ENCODE peak calls at places on chromosomes 12 and 14, in four cellular contexts. E, L, P and Y are unnamed samples.

GRCh38 chr14:57022608-57023007 is 212.3 kb upstream of the OTX2 start:
- DNase-seq in E (no peak), L (no peak), P (no peak), Y (no peak)

GRCh38 chr14:106039400-106039799 is 513.0 kb downstream of the TMEM121 start:
- DNase-seq in E (no peak), L (no peak), P (no peak), Y (no peak)

GRCh38 chr14:79451601-79452000 is 759.7 kb downstream of the DIO2 start:
- DNase-seq in E (no peak), L (no peak), P (no peak), Y (no peak)

GRCh38 chr12:102862486-102862885 is 54.6 kb downstream of the PAH start:
- DNase-seq in E (no peak), L (no peak), P (no peak), Y (no peak)

GRCh38 chr12:111616177-111616623 is 17.1 kb upstream of the ATXN2 start:
- DNase-seq in E (peak), L (peak), P (no peak), Y (peak)

GRCh38 chr12:112716099-112717093 is 75.2 kb upstream of the RPH3A start:
- DNase-seq in E (no peak), L (no peak), P (no peak), Y (no peak)

GRCh38 chr12:68785823-68786222 is 22.2 kb upstream of the MDM2 start:
- DNase-seq in E (no peak), L (no peak), P (no peak), Y (no peak)

GRCh38 chr14:45699451-45699850 is 446.4 kb upstream of the MIS18BP1 start:
- DNase-seq in E (no peak), L (no peak), P (no peak), Y (peak)

GRCh38 chr14:73991097-73991496 is 28.0 kb downstream of the ENTPD5 start:
- DNase-seq in E (no peak), L (no peak), P (no peak), Y (no peak)

GRCh38 chr14:105660816-105661531 is 134.6 kb downstream of the TMEM121 start:
- DNase-seq in E (no peak), L (no peak), P (peak), Y (no peak)

GRCh38 chr12:3035815-3036702 is 41.1 kb upstream of the TSPAN9 start:
- DNase-seq in E (no peak), L (peak), P (no peak), Y (peak)

GRCh38 chr14:76129851-76130576 is 21.7 kb upstream of the GPATCH2L start:
- DNase-seq in E (no peak), L (no peak), P (no peak), Y (no peak)

GRCh38 chr14:77022219-77022852 is 6.2 kb downstream of the IRF2BPL start:
- DNase-seq in E (no peak), L (no peak), P (no peak), Y (no peak)

GRCh38 chr14:50067723-50068495 is 48.5 kb downstream of the VCPKMT start:
- DNase-seq in E (no peak), L (peak), P (no peak), Y (peak)

GRCh38 chr12:11650697-11651281 is 1.3 kb downstream of the ETV6 start:
- DNase-seq in E (no peak), L (peak), P (no peak), Y (no peak)

GRCh38 chr14:82403972-82404371 is 870.3 kb upstream of the SEL1L start:
- DNase-seq in E (no peak), L (no peak), P (no peak), Y (no peak)

GRCh38 chr12:110248096-110248447 is 33.0 kb upstream of the ATP2A2 start:
- DNase-seq in E (no peak), L (no peak), P (no peak), Y (no peak)

GRCh38 chr14:51954657-51955056 is 34.7 kb upstream of the RTRAF start:
- DNase-seq in E (no peak), L (no peak), P (no peak), Y (no peak)

GRCh38 chr12:67279637-67280036 is 10.5 kb downstream of the CAND1 start:
- DNase-seq in E (no peak), L (no peak), P (no peak), Y (no peak)

GRCh38 chr12:2168808-2169207 is 116.0 kb downstream of the CACNA1C start:
- DNase-seq in E (no peak), L (peak), P (no peak), Y (no peak)

GRCh38 chr14:77059276-77059934 is 30.9 kb upstream of the IRF2BPL start:
- DNase-seq in E (no peak), L (peak), P (no peak), Y (peak)

GRCh38 chr12:50314629-50315312 is 31.5 kb upstream of the LIMA1 start:
- DNase-seq in E (no peak), L (peak), P (no peak), Y (peak)

GRCh38 chr12:75289678-75290200 is 40.4 kb downstream of the CAPS2 start:
- DNase-seq in E (no peak), L (peak), P (no peak), Y (peak)

GRCh38 chr14:74507085-74507484 is 13.5 kb downstream of the ISCA2 start:
- DNase-seq in E (no peak), L (no peak), P (no peak), Y (no peak)

GRCh38 chr14:23113346-23114119 is 5.5 kb downstream of the CEBPE start:
- DNase-seq in E (no peak), L (peak), P (no peak), Y (peak)

GRCh38 chr14:89252887-89253532 is 164.0 kb downstream of the FOXN3 start:
- DNase-seq in E (no peak), L (peak), P (no peak), Y (no peak)

GRCh38 chr14:75411194-75411552 is 16.6 kb upstream of the JDP2 start:
- DNase-seq in E (no peak), L (no peak), P (no peak), Y (no peak)

GRCh38 chr14:96136361-96136760 is 68.3 kb upstream of the BDKRB2 start:
- DNase-seq in E (no peak), L (peak), P (no peak), Y (no peak)

GRCh38 chr14:90509403-90509802 is 112.6 kb downstream of the CALM1 start:
- DNase-seq in E (no peak), L (no peak), P (peak), Y (no peak)

GRCh38 chr14:55599250-55599879 is 19.4 kb downstream of the KTN1 start:
- DNase-seq in E (no peak), L (no peak), P (peak), Y (no peak)

GRCh38 chr14:34098045-34098984 is 147.4 kb upstream of the EGLN3 start:
- DNase-seq in E (peak), L (peak), P (no peak), Y (peak)

GRCh38 chr14:78752789-78753188 is 582.6 kb downstream of the NRXN3 start:
- DNase-seq in E (no peak), L (no peak), P (no peak), Y (no peak)

GRCh38 chr14:34699873-34700621 is 14.3 kb downstream of the CFL2 start:
- DNase-seq in E (no peak), L (peak), P (no peak), Y (peak)

GRCh38 chr12:47816646-47817271 is 2.9 kb downstream of the HDAC7 start:
- DNase-seq in E (no peak), L (no peak), P (no peak), Y (no peak)

GRCh38 chr12:47818701-47819543 is 781 bp downstream of the HDAC7 start:
- DNase-seq in E (peak), L (no peak), P (peak), Y (peak)

GRCh38 chr12:47818382-47818700 is 1.4 kb downstream of the HDAC7 start:
- DNase-seq in E (no peak), L (peak), P (no peak), Y (no peak)

GRCh38 chr12:47818007-47818376 is 1.7 kb downstream of the HDAC7 start:
- DNase-seq in E (no peak), L (no peak), P (no peak), Y (no peak)

DNA sequence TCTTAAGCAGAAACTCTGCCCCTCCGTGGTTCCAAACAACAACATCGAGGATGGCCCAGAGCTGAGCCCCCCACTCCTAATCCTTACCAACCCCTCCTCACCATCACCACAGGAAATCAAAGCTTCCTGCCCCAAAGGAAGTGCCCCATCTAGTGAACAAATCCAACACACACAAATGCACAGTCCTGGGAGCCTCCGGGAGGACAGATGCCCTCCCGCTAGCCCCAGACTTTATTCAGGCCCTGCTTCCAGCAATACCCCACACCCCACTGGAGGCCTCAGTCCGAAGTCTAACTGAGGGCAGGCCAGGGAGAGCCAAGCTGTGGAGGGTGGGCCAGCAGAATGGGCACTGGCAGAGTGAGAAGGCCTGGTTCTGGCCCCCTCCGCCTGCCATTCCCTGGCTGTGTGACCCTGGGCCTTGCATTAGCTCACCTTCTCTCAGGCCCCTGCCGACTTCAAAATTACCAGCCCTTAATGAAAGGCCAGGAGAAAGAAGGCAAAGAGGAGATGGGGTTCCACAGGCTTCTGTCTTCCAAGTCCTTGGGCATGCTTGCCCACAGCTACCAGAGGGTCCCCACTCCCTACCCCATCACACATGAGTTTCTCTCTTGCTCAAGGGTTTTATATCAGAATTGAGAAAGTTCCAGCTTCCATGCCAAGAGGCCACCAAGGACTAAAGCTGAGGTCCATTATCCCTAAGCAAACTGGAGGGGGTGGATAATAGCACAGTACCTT is 2.3 kb downstream of the HDAC7 start:
- DNase-seq in E (no peak), L (no peak), P (no peak), Y (no peak)
- TF ChIP-seq CTCF in E (no peak), L (peak), P (no peak), Y (peak)

DNA sequence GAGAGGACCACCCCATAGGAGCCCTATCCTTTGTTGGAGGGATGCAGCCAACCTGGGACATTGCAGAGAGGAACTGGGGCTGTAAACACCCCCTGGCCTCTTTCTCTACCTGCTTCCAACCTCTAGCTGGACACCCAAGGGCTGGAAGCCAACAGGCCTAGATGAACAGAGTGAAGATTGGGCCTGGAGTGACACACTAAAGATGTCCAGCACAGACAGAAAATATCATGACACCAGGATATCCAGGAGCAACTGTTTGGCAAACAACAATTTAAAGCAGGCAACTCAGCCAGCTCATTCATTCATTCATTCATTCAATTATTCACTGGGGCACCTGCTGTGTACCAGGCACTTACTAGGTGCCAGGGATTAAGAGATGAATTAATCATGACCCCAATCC is 125.0 kb upstream of the NCOR2 start:
- DNase-seq in E (no peak), L (no peak), P (no peak), Y (no peak)
- TF ChIP-seq CTCF in E (no peak), L (no peak), P (no peak), Y (no peak)

DNA sequence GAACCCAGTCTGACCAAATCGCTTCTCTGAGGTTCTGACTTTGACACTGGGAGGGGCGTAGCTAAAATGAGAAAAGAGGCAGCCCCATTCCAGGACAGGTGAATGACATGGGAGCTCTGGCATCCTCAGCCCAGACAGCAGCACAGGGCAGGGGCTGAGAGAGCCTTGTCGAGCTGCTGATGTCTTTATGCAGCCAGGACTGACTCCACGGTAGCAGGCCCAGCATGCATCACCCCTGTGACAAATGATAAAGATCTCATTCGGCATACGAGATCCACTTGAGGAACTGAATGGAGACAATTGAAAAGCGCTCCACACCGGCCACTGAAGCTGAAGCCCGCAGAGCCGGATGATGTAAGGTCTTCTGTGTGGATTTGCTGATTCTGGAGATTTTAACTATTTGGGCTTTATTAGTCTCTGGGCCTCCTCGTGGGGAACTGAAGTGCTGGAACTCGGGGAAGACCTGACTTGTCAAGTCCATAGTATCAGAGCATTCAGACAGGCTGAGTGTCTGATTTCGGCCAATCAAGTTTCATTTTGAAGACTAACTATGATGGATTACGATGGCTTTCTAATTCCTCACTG is 56.9 kb upstream of the MAP1LC3B2 start:
- DNase-seq in E (no peak), L (no peak), P (no peak), Y (no peak)
- TF ChIP-seq CTCF in E (no peak), L (no peak), P (no peak), Y (no peak)

DNA sequence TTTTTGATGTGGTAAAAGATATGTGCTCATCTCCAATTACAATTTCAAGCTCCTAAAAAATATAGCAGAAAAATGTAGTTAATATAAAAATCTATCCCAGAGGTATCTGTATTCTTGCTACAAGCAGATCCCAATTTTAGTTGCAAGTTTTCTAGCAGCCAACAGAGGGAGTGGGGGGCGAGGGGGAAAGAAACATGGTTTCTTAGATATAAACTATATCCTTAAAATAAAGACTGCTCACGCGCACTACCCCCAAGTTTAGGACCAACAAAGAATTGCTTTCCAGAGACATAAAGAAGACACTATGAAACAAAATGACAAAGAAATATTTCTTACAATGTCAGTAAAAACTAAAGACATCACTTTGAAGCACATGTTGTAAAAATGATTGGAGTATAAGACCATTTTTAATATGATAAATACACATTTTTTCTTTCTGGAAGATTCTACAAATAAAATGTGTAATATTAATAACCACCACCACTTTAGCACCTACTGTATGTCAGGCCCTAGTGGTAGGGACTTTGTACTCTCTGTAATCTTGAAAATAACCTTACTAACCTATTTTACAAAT is 5.4 kb downstream of the MAGOHB start:
- DNase-seq in E (no peak), L (peak), P (no peak), Y (no peak)
- TF ChIP-seq CTCF in E (no peak), L (peak), P (no peak), Y (peak)

GRCh38 chr12:90987101-90987500 is 17.7 kb downstream of the EPYC start:
- DNase-seq in E (no peak), L (no peak), P (no peak), Y (no peak)
- TF ChIP-seq CTCF in E (no peak), L (no peak), P (no peak), Y (no peak)

GRCh38 chr12:72133497-72134055 is 138.6 kb upstream of the TRHDE start:
- DNase-seq in E (no peak), L (peak), P (no peak), Y (no peak)
- TF ChIP-seq CTCF in E (no peak), L (peak), P (no peak), Y (peak)

GRCh38 chr12:96719671-96720362 is 187.2 kb upstream of the NEDD1 start:
- DNase-seq in E (no peak), L (peak), P (no peak), Y (peak)

GRCh38 chr12:96720363-96720705 is 186.7 kb upstream of the NEDD1 start:
- DNase-seq in E (no peak), L (no peak), P (no peak), Y (no peak)
- TF ChIP-seq CTCF in E (no peak), L (no peak), P (no peak), Y (no peak)

GRCh38 chr14:68607852-68608232 is 185.0 kb downstream of the ZFP36L1 start:
- DNase-seq in E (peak), L (no peak), P (no peak), Y (no peak)
- TF ChIP-seq CTCF in E (no peak), L (no peak), P (no peak), Y (no peak)

GRCh38 chr12:30440826-30441602 is 254.7 kb downstream of the IPO8 start:
- DNase-seq in E (no peak), L (peak), P (no peak), Y (peak)
- TF ChIP-seq CTCF in E (no peak), L (peak), P (no peak), Y (peak)

GRCh38 chr14:37571391-37571790 is 23.7 kb downstream of the FOXA1 start:
- DNase-seq in E (no peak), L (no peak), P (no peak), Y (no peak)

GRCh38 chr14:37563189-37563588 is 31.9 kb downstream of the FOXA1 start:
- DNase-seq in E (no peak), L (no peak), P (no peak), Y (no peak)

GRCh38 chr14:37569729-37570128 is 25.3 kb downstream of the FOXA1 start:
- DNase-seq in E (no peak), L (no peak), P (no peak), Y (no peak)

GRCh38 chr14:37566811-37567371 is 28.2 kb downstream of the FOXA1 start:
- DNase-seq in E (no peak), L (no peak), P (no peak), Y (no peak)

DNA sequence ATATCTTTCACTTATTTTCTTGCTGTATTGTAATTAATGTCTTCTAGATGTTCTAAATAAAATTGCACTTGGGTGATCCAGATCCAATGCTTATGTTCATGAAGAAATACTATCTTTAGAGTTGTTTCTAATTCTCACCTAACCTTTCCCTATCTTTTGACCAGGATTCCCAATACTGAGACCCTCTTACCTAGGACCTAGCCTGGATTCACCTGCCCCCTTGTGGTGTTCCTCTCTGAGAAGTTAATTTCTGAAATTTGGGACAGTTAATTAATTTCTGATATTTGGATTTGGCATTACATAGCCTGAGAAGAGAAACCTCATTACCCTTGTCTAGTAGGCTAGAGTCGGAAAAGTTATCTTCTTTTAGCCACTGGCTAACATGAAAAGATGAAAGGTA is 29.5 kb downstream of the FOXA1 start:
- DNase-seq in E (no peak), L (no peak), P (no peak), Y (no peak)
- TF ChIP-seq CTCF in E (no peak), L (peak), P (peak), Y (peak)